ENCODE peak calls at places on chromosomes 2 and 18, in five cellular contexts. B, X, J, K and S are unnamed samples.

GRCh38 chr2:44170337-44170736 is 1.7 kb downstream of the PPM1B start:
- DNase-seq in B (no peak), X (no peak), J (peak; percentile 64), K (peak; percentile 31), S (no peak)

GRCh38 chr2:172833898-172834297 is 98.3 kb downstream of the RAPGEF4 start:
- DNase-seq in B (no peak), X (no peak), J (no peak), K (no peak), S (no peak)

GRCh38 chr18:3411854-3412268 is 38.1 kb upstream of the TGIF1 start:
- DNase-seq in B (no peak), X (peak; percentile 45), J (no peak), K (peak; percentile 93), S (no peak)

GRCh38 chr2:127355407-127356008 is 32.3 kb downstream of the MAP3K2 start:
- DNase-seq in B (no peak), X (no peak), J (peak; percentile 10), K (peak; percentile 26), S (no peak)

GRCh38 chr2:186946896-186947467 is 98.0 kb upstream of the ZSWIM2 start:
- DNase-seq in B (no peak), X (no peak), J (no peak), K (no peak), S (no peak)

GRCh38 chr2:81148323-81148722 is 843.8 kb upstream of the LRRTM1 start:
- DNase-seq in B (no peak), X (no peak), J (no peak), K (no peak), S (no peak)

GRCh38 chr2:232437130-232437620 is 18.8 kb upstream of the ALPI start:
- DNase-seq in B (no peak), X (peak; percentile 18), J (no peak), K (no peak), S (no peak)

GRCh38 chr2:196166876-196167275 is 4.5 kb downstream of the STK17B start:
- DNase-seq in B (no peak), X (no peak), J (peak; percentile 60), K (peak; percentile 9), S (no peak)

GRCh38 chr2:177551989-177552413 is 159.4 kb downstream of the AGPS start:
- DNase-seq in B (no peak), X (peak; percentile 60), J (no peak), K (no peak), S (no peak)

GRCh38 chr2:234446404-234447076 is 50.3 kb downstream of the ARL4C start:
- DNase-seq in B (no peak), X (no peak), J (peak; percentile 21), K (peak; percentile 66), S (no peak)

GRCh38 chr2:113281920-113282746 is 3.4 kb upstream of the PAX8 start:
- DNase-seq in B (no peak), X (no peak), J (no peak), K (peak; percentile 39), S (no peak)

GRCh38 chr2:8413589-8414135 is 268.2 kb upstream of the ID2 start:
- DNase-seq in B (no peak), X (no peak), J (no peak), K (no peak), S (no peak)

GRCh38 chr18:56489901-56490300 is 148.5 kb downstream of the TXNL1 start:
- DNase-seq in B (no peak), X (no peak), J (no peak), K (no peak), S (no peak)

GRCh38 chr2:48135797-48136196 is 229.5 kb upstream of the FBXO11 start:
- DNase-seq in B (no peak), X (no peak), J (no peak), K (peak; percentile 85), S (no peak)

GRCh38 chr18:59042477-59042842 is 97.2 kb upstream of the SEC11C start:
- DNase-seq in B (no peak), X (no peak), J (no peak), K (no peak), S (no peak)

GRCh38 chr2:99032786-99033185 is 96.8 kb upstream of the CRACDL start:
- DNase-seq in B (no peak), X (no peak), J (no peak), K (peak; percentile 51), S (no peak)

GRCh38 chr2:20576598-20577115 is 74.2 kb downstream of the HS1BP3 start:
- DNase-seq in B (no peak), X (no peak), J (peak; percentile 65), K (peak; percentile 65), S (no peak)

GRCh38 chr2:225002656-225003045 is 39.6 kb downstream of the DOCK10 start:
- DNase-seq in B (no peak), X (no peak), J (no peak), K (no peak), S (no peak)

GRCh38 chr2:164826293-164827243 is 15.1 kb downstream of the COBLL1 start:
- DNase-seq in B (no peak), X (no peak), J (peak; percentile 25), K (peak; percentile 72), S (no peak)

GRCh38 chr18:79548621-79548985 is 131.0 kb upstream of the CTDP1 start:
- DNase-seq in B (no peak), X (no peak), J (no peak), K (no peak), S (no peak)

GRCh38 chr2:158733430-158733755 is 61.7 kb upstream of the DAPL1 start:
- DNase-seq in B (no peak), X (no peak), J (peak; percentile 31), K (no peak), S (no peak)

GRCh38 chr2:128440087-128440665 is 121.5 kb upstream of the HS6ST1 start:
- DNase-seq in B (no peak), X (peak; percentile 23), J (no peak), K (no peak), S (no peak)

GRCh38 chr2:239052046-239052445 is 204.2 kb downstream of the TWIST2 start:
- DNase-seq in B (no peak), X (no peak), J (no peak), K (no peak), S (no peak)

GRCh38 chr2:196750977-196751631 is 48.4 kb downstream of the GTF3C3 start:
- DNase-seq in B (peak; percentile 33), X (peak; percentile 83), J (peak; percentile 79), K (peak; percentile 86), S (peak; percentile 33)

GRCh38 chr2:67041051-67041450 is 356.1 kb upstream of the ETAA1 start:
- DNase-seq in B (no peak), X (no peak), J (peak; percentile 22), K (no peak), S (no peak)

GRCh38 chr2:67048314-67048713 is 348.8 kb upstream of the ETAA1 start:
- DNase-seq in B (no peak), X (no peak), J (no peak), K (no peak), S (no peak)

GRCh38 chr2:67046568-67046967 is 350.6 kb upstream of the ETAA1 start:
- DNase-seq in B (no peak), X (no peak), J (no peak), K (no peak), S (no peak)

GRCh38 chr2:67039701-67040100 is 357.4 kb upstream of the ETAA1 start:
- DNase-seq in B (no peak), X (no peak), J (no peak), K (no peak), S (no peak)

GRCh38 chr2:67043781-67044478 is 353.2 kb upstream of the ETAA1 start:
- DNase-seq in B (no peak), X (no peak), J (no peak), K (no peak), S (no peak)
- H2BK12ac ChIP-seq in B (no peak overlapping the region), X (no peak overlapping the region), J (no peak overlapping the region), K (no peak overlapping the region), S (no peak overlapping the region)

DNA sequence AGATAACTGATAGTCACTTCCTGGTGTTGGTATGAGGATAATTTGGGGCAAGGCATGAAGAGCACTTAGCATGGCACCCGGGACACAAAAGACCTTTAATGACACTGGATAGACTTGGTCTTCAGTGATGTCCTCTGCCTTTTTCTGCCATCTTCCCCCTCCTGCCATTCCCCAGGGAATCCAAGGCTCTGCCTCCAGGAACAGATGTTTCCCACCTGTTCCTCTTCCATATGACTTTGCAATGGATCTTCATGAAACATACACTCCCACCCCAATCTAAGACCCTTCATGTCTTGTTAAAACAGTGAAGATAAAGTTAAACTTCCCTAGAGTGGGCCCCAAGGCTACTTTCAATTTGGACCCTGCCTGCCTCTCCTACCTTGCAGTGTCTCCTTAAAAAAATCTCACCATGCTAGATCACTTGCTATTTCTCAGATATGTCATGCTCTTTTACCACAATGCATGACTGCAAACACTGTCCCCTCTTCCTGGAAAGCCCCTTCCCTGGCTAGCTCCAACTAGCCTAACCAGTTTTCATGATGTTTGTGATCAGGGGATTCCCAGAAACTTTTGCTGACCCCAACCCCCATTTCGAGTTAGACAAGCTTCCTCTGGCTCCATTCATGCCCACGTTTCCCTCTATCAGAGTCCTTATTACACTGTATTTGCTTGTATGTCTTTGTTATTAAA is 61.6 kb upstream of the ATL2 start:
- DNase-seq in B (no peak), X (no peak), J (no peak), K (no peak), S (no peak)
- H3K9ac ChIP-seq in B (no peak overlapping the region), X (no peak overlapping the region), J (no peak overlapping the region), K (no peak overlapping the region), S (no peak overlapping the region)

GRCh38 chr2:175435012-175435411 is 253.5 kb upstream of the ATP5MC3 start:
- DNase-seq in B (no peak), X (no peak), J (no peak), K (no peak), S (no peak)

GRCh38 chr2:175439416-175439815 is 257.9 kb upstream of the ATP5MC3 start:
- DNase-seq in B (no peak), X (no peak), J (no peak), K (no peak), S (no peak)

GRCh38 chr2:175432793-175433192 is 251.3 kb upstream of the ATP5MC3 start:
- DNase-seq in B (no peak), X (no peak), J (no peak), K (no peak), S (no peak)

GRCh38 chr2:175437167-175437566 is 255.7 kb upstream of the ATP5MC3 start:
- DNase-seq in B (no peak), X (no peak), J (no peak), K (no peak), S (no peak)

GRCh38 chr2:175436076-175436475 is 254.6 kb upstream of the ATP5MC3 start:
- DNase-seq in B (no peak), X (no peak), J (no peak), K (peak; percentile 40), S (no peak)
- H2BK12ac ChIP-seq in B (no peak overlapping the region), X (no peak overlapping the region), J (no peak overlapping the region), K (no peak overlapping the region), S (no peak overlapping the region)

DNA sequence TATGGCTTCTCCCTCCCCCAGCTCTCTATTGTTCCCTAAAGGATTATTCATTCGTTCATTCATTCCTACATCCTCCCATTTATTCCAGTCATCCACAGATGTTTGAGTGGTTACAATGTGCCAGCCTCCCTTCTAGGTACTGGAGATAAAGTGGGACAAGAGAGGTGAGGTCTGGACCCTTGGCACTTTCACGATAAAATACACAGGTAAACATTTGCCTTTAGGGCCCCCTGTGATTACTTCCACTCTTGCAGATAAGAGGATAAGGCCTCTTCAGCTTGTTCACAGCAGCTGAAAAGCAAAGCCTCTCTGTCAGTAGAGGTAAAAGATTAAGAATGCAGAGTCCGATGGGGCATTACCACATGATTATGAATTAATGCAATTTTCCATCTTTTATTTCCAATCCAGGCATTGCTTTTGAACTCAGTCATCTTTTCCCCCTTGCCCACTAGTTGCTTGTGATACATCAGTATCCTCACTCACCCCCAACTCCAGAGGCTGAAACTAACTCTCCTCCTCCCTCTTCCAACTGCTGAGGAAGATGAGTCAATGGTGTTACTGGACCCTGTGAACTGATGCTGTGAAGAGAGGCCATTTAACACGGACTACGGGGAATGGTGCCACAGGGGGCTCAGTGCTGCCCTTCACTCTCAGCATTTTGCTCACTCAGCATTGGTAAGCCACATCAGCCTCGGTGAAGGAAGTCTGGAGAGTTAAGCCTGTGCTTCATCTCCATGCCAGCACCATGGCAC is 1.1 kb upstream of the DPP4 start:
- DNase-seq in B (no peak), X (no peak), J (peak; percentile 59), K (no peak), S (no peak)
- H3K9ac ChIP-seq in B (no peak overlapping the region), X (no peak overlapping the region), J (peak overlapping the region; percentile 98), K (no peak overlapping the region), S (no peak overlapping the region)